ENCODE peak calls at places on chromosomes 16 and 17, in ten cellular contexts. Q is stomach, A is IMR-90, D is endodermal cell, P is H9, F is cardiac muscle cell, R is left lung, J is tibial artery, Y is thoracic aorta, I is GM06990. Z is an unnamed sample.

GRCh38 chr17:66691644-66692500 is 143.0 kb upstream of the CACNG5 start:
- DNase-seq in Y (no peak), J (no peak), D (peak), F (no peak), R (no peak), Q (no peak), P (peak), I (no peak), A (peak), Z (no peak)

GRCh38 chr16:46920402-46921068 is 36.4 kb downstream of the GPT2 start:
- DNase-seq in F (no peak), I (no peak), D (no peak), Q (peak), Y (no peak), A (no peak), P (no peak), R (no peak), J (no peak), Z (peak)

GRCh38 chr17:43368740-43369506 is 29.9 kb upstream of the ARL4D start:
- DNase-seq in F (peak), A (peak), J (peak), D (peak), R (peak), Q (peak), Y (peak), I (peak), P (peak), Z (peak)

GRCh38 chr17:17910060-17910459 is 62.1 kb downstream of the TOM1L2 start:
- DNase-seq in J (no peak), F (no peak), R (no peak), Q (no peak), A (no peak), D (peak), P (no peak), I (no peak), Y (no peak), Z (no peak)

GRCh38 chr17:81551458-81552243 is 502 bp downstream of the FAAP100 start:
- DNase-seq in Q (no peak), F (peak), D (peak), I (no peak), J (no peak), P (no peak), R (peak), Y (no peak), A (peak), Z (peak)

GRCh38 chr16:89918453-89919347 is at the start of gene MC1R:
- DNase-seq in Q (no peak), Y (no peak), D (peak), A (peak), P (peak), F (peak), I (peak), R (peak), J (no peak), Z (peak)

GRCh38 chr16:27426423-27427408 is 24.7 kb downstream of the IL21R start:
- DNase-seq in F (no peak), Q (peak), R (no peak), I (peak), A (peak), Y (no peak), J (peak), P (peak), D (no peak), Z (peak)

GRCh38 chr17:14334261-14334860 is 33.5 kb downstream of the HS3ST3B1 start:
- DNase-seq in F (no peak), R (no peak), Y (no peak), Q (no peak), J (no peak), P (no peak), I (no peak), D (no peak), A (no peak), Z (no peak)

DNA sequence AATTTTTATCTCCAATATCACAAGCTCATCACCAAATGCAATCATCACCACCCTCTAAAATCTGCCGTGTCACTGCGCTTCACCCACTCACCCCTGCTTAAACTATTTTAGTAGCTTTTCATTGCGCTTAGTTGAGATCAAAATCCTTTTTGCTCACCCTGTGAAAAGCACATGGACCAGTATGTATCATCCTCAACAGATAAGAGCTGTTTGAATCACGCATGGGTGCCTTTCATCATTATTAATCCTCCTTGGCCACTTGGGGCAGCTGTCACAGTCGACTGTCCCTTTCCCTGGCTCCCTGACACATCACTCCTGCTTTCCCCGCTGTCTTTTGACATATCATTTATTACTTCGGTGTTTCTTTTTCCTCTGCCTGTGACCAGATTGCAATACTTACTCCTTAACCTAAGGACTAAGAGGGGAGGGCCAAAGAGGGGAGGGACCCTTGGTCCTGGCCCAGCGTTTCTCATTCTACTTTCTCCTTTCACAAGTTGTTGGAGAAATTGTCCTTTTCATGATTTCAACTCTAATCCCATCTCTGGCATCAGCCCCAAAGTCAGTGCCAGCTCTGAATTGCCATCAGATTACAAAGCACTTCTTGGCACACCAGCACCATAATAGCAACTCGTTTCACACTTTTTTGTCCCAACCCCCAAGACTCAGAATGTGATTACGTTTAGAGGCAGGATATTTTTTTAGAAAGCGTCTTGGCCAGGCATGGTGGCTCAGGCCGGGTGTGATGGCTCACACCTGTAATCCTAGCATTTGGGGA is 8.6 kb upstream of the KDM6B start:
- DNase-seq in I (no peak), D (peak), P (peak), Q (no peak), F (no peak), R (no peak), A (no peak), J (no peak), Y (no peak), Z (no peak)
- TF ChIP-seq CTCF in I (no peak), D (peak), P (peak), Q (no peak), F (no peak), R (no peak), A (no peak), J (no peak), Y (no peak), Z (no peak)

GRCh38 chr16:85431431-85432124 is 181.5 kb upstream of the GSE1 start:
- DNase-seq in Y (no peak), A (no peak), P (no peak), R (peak), I (no peak), Q (no peak), F (no peak), D (no peak), J (no peak), Z (no peak)
- TF ChIP-seq CTCF in Y (no peak), A (no peak), P (no peak), R (no peak), I (no peak), Q (no peak), F (no peak), D (no peak), J (no peak), Z (no peak)

GRCh38 chr17:48555183-48555615 is 10.3 kb upstream of the HOXB2 start:
- DNase-seq in F (peak), Q (no peak), A (peak), J (no peak), R (no peak), P (no peak), I (no peak), Y (no peak), D (peak), Z (no peak)
- TF ChIP-seq CTCF in F (no peak), Q (no peak), A (peak), J (no peak), R (no peak), P (no peak), I (no peak), Y (no peak), D (no peak), Z (no peak)

GRCh38 chr17:40293363-40293762 is 5.7 kb downstream of the CDC6 start:
- DNase-seq in R (no peak), D (no peak), I (no peak), Q (no peak), P (no peak), A (no peak), Y (no peak), J (peak), F (no peak), Z (no peak)

GRCh38 chr17:40291311-40291710 is 3.6 kb downstream of the CDC6 start:
- DNase-seq in I (no peak), Y (no peak), R (no peak), D (no peak), F (no peak), J (no peak), P (no peak), Q (no peak), A (no peak), Z (peak)

GRCh38 chr17:40287159-40287493 is 553 bp upstream of the CDC6 start:
- DNase-seq in A (no peak), F (no peak), Y (no peak), I (no peak), D (no peak), J (no peak), R (no peak), Q (no peak), P (no peak), Z (no peak)

GRCh38 chr17:40287494-40288369 is at the start of gene CDC6:
- DNase-seq in Y (peak), I (peak), D (peak), A (peak), F (peak), Q (peak), J (peak), P (peak), R (peak), Z (peak)

GRCh38 chr17:40290629-40291296 is 3.1 kb downstream of the CDC6 start:
- DNase-seq in J (peak), Q (peak), A (peak), R (no peak), Y (no peak), P (no peak), I (no peak), F (peak), D (peak), Z (peak)
- TF ChIP-seq CTCF in J (peak), Q (no peak), A (peak), R (peak), Y (peak), P (peak), I (peak), F (peak), D (peak), Z (no peak)

GRCh38 chr17:16506188-16506587 is 14.2 kb upstream of the LRRC75A start:
- DNase-seq in D (peak), F (no peak), R (no peak), J (no peak), A (no peak), P (no peak), Y (no peak), I (no peak), Q (no peak), Z (no peak)
- TF ChIP-seq CTCF in D (peak), F (peak), R (no peak), J (no peak), A (peak), P (peak), Y (no peak), I (no peak), Q (no peak), Z (no peak)

GRCh38 chr17:4366312-4367063 is at the start of gene UBE2G1:
- DNase-seq in Q (peak), I (peak), J (peak), D (peak), P (peak), A (peak), Y (peak), R (peak), F (peak), Z (peak)
- TF ChIP-seq CTCF in Q (no peak), I (peak), J (peak), D (peak), P (peak), A (peak), Y (no peak), R (no peak), F (peak), Z (no peak)

GRCh38 chr16:20741555-20742285 is at the start of gene THUMPD1:
- DNase-seq in J (peak), R (peak), Q (peak), I (peak), P (peak), A (peak), D (peak), F (peak), Y (peak), Z (peak)
- TF ChIP-seq CTCF in J (no peak), R (no peak), Q (no peak), I (peak), P (no peak), A (peak), D (peak), F (no peak), Y (peak), Z (no peak)

Z was measured in Calu3.